ENCODE peak calls at places on chromosome 10, in eight cellular contexts. W is amniotic stem cell; H is SW480; I is M059J; X is AG09309; K is stimulated activated CD8-positive, alpha-beta memory T cell treated with anti-CD3 and anti-CD28 coated beads, Interleukin-2, amount 100 ng/mL, for 1 hour; O is stimulated activated CD4-positive, alpha-beta T cell treated with anti-CD3 and anti-CD28 coated beads, Interleukin-1b, Interleukin-23, amount 100 ng/mL, for 48 hours; C is neural crest cell. U is an unnamed sample.

GRCh38 chr10:51832652-51833383 is 133.4 kb upstream of the CSTF2T start:
- DNase-seq in X (peak; percentile 21), W (no peak), I (peak; percentile 80), K (no peak), C (no peak), H (peak; percentile 68), O (peak; percentile 40), U (no peak)

GRCh38 chr10:132994371-132994796 is 52.0 kb upstream of the CFAP46 start:
- DNase-seq in W (no peak), X (no peak), O (no peak), C (no peak), I (peak; percentile 24), H (no peak), K (no peak), U (no peak)

GRCh38 chr10:127133672-127134500 is 62.5 kb downstream of the INSYN2A start:
- DNase-seq in X (no peak), C (no peak), I (no peak), H (no peak), W (no peak), K (no peak), O (no peak), U (no peak)

GRCh38 chr10:101032637-101033201 is 1.7 kb downstream of the SFXN3 start:
- DNase-seq in I (peak; percentile 95), K (peak; percentile 45), W (peak; percentile 75), C (no peak), H (peak; percentile 91), O (peak; percentile 60), X (no peak), U (no peak)

GRCh38 chr10:132508497-132509443 is 28.8 kb upstream of the INPP5A start:
- DNase-seq in I (no peak), K (no peak), O (no peak), H (no peak), W (no peak), X (no peak), C (no peak), U (no peak)

GRCh38 chr10:114541081-114541833 is 116.8 kb downstream of the ABLIM1 start:
- DNase-seq in O (peak; percentile 81), C (no peak), X (peak; percentile 8), I (peak; percentile 95), H (no peak), K (peak; percentile 51), W (no peak), U (peak; percentile 73)

GRCh38 chr10:28130267-28130666 is 131.4 kb upstream of the ODAD2 start:
- DNase-seq in I (peak; percentile 86), C (no peak), H (peak; percentile 8), W (peak; percentile 33), K (no peak), O (no peak), X (peak; percentile 53), U (no peak)

GRCh38 chr10:1550291-1550595 is 187.1 kb downstream of the ADARB2 start:
- DNase-seq in O (no peak), W (no peak), K (no peak), C (no peak), I (no peak), H (no peak), X (no peak), U (no peak)

GRCh38 chr10:794382-794956 is 105.0 kb upstream of the DIP2C start:
- DNase-seq in K (no peak), H (no peak), I (peak; percentile 24), O (no peak), X (no peak), W (no peak), C (no peak), U (no peak)

GRCh38 chr10:32982293-32982709 is 24.3 kb upstream of the ITGB1 start:
- DNase-seq in X (peak; percentile 80), C (no peak), H (no peak), I (peak; percentile 85), W (peak; percentile 67), K (no peak), O (no peak), U (no peak)

GRCh38 chr10:77716943-77717735 is 79.5 kb upstream of the KCNMA1 start:
- DNase-seq in H (no peak), X (no peak), O (no peak), W (no peak), I (no peak), K (no peak), C (no peak), U (no peak)

GRCh38 chr10:31030800-31031199 is 865 bp downstream of the ZNF438 start:
- DNase-seq in O (no peak), C (no peak), X (no peak), I (no peak), W (no peak), K (no peak), H (no peak), U (no peak)

U was measured in activated T-cell treated with anti-CD3 and anti-CD28 coated beads, Interleukin-2, amount 50 U/mL, for 1 hour.